ENCODE peak calls at places on chromosomes 13 and 19, in six cellular contexts. F, Q, L, J, I and T are unnamed samples.

GRCh38 chr13:95588721-95589120 is 36.2 kb downstream of the CLDN10 start:
- DNase-seq in J (no peak), Q (no peak), L (no peak), I (no peak), F (no peak), T (no peak)

GRCh38 chr13:32426981-32427851 is 714 bp downstream of the N4BP2L1 start:
- DNase-seq in J (peak; percentile 80), F (peak; percentile 25), Q (peak; percentile 57), I (no peak), L (no peak), T (peak; percentile 57)

GRCh38 chr19:14368011-14368513 is 13.2 kb upstream of the ADGRE5 start:
- DNase-seq in J (no peak), L (no peak), I (no peak), Q (no peak), F (no peak), T (no peak)

GRCh38 chr13:103066991-103067390 is 774 bp upstream of the SLC10A2 start:
- DNase-seq in L (no peak), I (no peak), Q (no peak), J (peak; percentile 28), F (no peak), T (no peak)

GRCh38 chr19:58356971-58357797 is 3.9 kb upstream of the A1BG start:
- DNase-seq in Q (no peak), J (no peak), L (no peak), F (no peak), I (no peak), T (no peak)

GRCh38 chr19:13082192-13083007 is 20.3 kb downstream of the LYL1 start:
- DNase-seq in Q (no peak), L (no peak), I (no peak), J (peak; percentile 66), F (peak; percentile 57), T (no peak)

GRCh38 chr13:30667014-30667413 is 49.3 kb downstream of the USPL1 start:
- DNase-seq in I (no peak), J (no peak), F (no peak), Q (no peak), L (no peak), T (no peak)

GRCh38 chr13:104954210-104954609 is 1581.3 kb downstream of the EFNB2 start:
- DNase-seq in J (no peak), F (no peak), I (no peak), Q (no peak), L (no peak), T (no peak)

GRCh38 chr13:76860706-76861105 is 25.5 kb downstream of the KCTD12 start:
- DNase-seq in F (no peak), I (no peak), Q (no peak), J (no peak), L (no peak), T (no peak)

GRCh38 chr19:1164684-1165531 is 9.2 kb downstream of the SBNO2 start:
- DNase-seq in I (no peak), J (no peak), L (no peak), F (no peak), Q (no peak), T (peak; percentile 38)

GRCh38 chr13:51707468-51707867 is 96.5 kb downstream of the DHRS12 start:
- DNase-seq in I (no peak), Q (no peak), J (no peak), L (no peak), F (no peak), T (no peak)

DNA sequence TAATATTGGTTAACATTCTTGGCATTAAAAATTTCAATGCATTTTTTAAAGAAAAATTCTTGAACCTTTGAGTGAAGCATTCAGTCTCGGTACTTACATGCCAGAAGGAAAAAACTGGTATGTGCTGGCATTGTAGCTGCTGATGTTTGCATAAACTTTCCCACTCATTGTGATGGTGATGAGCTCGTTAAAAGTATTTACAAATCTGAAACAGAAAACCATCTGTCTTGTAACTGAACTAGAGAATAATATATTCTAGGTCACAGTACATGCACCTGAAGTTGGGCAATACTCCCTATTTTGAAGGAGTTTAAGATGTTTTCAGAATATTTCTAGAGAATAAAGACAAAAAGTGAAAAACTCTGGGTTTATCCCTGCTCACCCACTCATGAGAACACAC is 64.1 kb downstream of the SLC15A1 start:
- DNase-seq in L (no peak), Q (no peak), J (no peak), I (no peak), F (no peak), T (no peak)
- TF ChIP-seq POLR2AphosphoS5 in L (no peak), Q (no peak), J (no peak), I (no peak), F (no peak), T (no peak)

GRCh38 chr19:38850231-38850975 is 617 bp upstream of the HNRNPL start:
- DNase-seq in L (peak; percentile 73), F (peak; percentile 100), J (peak; percentile 86), Q (peak; percentile 100), I (peak; percentile 100), T (peak; percentile 100)

GRCh38 chr19:38852231-38853044 is 2.7 kb upstream of the HNRNPL start:
- DNase-seq in F (peak; percentile 51), L (no peak), Q (peak; percentile 44), J (peak; percentile 43), I (no peak), T (peak; percentile 56)

GRCh38 chr19:38853214-38853613 is 3.4 kb upstream of the HNRNPL start:
- DNase-seq in I (no peak), F (no peak), J (no peak), L (no peak), Q (no peak), T (no peak)

GRCh38 chr19:38850976-38851621 is 1.3 kb upstream of the HNRNPL start:
- DNase-seq in Q (no peak), J (peak; percentile 32), L (no peak), F (peak; percentile 19), I (no peak), T (no peak)

DNA sequence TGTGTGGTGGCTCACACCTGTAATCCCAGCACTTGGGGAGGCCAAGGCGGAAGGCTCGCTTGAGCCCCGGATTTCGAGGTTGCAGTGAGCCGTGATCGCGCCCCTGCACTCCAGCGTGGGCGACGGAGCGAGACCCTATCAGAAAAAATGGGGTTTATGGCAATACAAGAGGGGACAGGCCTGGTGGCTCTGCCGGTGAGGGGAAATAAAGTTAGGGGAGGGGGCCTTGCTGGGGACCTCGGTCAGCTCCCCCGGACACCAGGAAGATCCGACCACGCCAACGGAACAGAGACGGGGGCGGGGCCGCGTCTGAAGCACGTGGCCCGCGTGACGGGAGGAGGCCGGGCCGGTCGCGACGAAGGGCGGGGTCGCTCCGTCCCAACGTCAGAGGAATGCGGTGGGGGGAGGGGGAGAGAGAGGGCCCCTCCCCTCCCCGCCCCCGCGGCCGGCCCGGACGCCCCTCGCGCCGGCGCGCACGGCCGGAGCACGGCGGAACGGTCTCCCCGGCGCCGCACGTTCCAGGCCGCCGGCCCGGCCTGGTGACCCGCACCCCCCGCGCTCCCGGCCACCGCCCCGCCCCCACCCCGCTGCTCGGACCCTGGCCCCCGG is 1.9 kb upstream of the HNRNPL start:
- DNase-seq in L (peak; percentile 79), J (peak; percentile 95), I (peak; percentile 94), Q (peak; percentile 96), F (peak; percentile 86), T (peak; percentile 96)
- TF ChIP-seq POLR2AphosphoS5 in L (peak; percentile 49), J (peak; percentile 36), I (no peak), Q (peak; percentile 98), F (peak; percentile 90), T (peak; percentile 96)

DNA sequence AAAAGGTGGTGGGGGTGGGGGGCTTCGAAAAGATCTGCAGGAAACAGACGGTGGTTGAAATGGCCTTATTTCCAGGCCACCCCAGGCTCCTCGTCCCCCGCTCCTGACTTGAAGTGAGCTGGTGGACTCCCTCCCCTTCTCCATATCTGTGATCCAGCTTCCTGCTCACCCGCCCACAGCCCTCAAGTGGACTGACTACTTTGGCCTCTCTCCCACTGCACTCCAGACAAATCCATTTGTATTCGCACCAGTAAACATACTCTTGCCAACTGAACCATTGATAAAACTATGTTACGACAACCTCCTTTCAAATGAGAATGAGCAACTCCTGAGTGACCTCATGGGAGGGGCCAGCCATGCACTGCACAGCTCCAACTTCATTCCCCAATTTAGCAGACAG is 259.4 kb downstream of the COL4A1 start:
- DNase-seq in Q (peak; percentile 30), J (peak; percentile 42), L (no peak), I (no peak), F (peak; percentile 35), T (peak; percentile 75)
- TF ChIP-seq POLR2AphosphoS5 in Q (peak; percentile 46), J (no peak), L (no peak), I (no peak), F (no peak), T (peak; percentile 83)

GRCh38 chr13:27353166-27353583 is 71.2 kb upstream of the GTF3A start:
- DNase-seq in I (no peak), J (no peak), L (peak; percentile 77), Q (no peak), F (no peak), T (no peak)
- TF ChIP-seq POLR2AphosphoS5 in I (no peak), J (no peak), L (no peak), Q (no peak), F (no peak), T (no peak)

GRCh38 chr13:114078501-114079451 is 53.6 kb downstream of the RASA3 start:
- DNase-seq in I (no peak), F (no peak), Q (no peak), L (no peak), J (no peak), T (peak; percentile 36)
- TF ChIP-seq POLR2AphosphoS5 in I (no peak), F (no peak), Q (peak; percentile 42), L (no peak), J (no peak), T (no peak)

DNA sequence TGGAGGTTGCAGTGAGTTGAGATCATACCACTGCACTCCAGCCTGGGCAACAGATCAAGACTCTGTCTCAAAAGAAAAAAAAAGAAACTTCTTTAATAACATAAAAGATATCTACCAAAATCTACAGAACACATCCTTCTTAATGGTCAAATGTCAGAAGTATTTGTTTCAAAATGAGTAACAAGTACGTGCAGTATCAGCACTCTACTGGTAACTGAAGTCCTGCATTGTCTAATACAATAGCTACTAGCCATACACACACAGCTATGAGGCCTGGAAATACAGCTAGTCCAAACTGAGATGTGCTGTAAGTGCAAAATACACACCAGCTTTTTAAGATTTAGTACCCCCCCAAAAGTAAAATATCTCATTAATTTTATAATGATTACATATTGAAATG is 88.1 kb downstream of the TSC22D1 start:
- DNase-seq in F (no peak), J (no peak), Q (no peak), L (no peak), I (no peak), T (no peak)
- TF ChIP-seq POLR2AphosphoS5 in F (no peak), J (no peak), Q (no peak), L (no peak), I (no peak), T (no peak)

DNA sequence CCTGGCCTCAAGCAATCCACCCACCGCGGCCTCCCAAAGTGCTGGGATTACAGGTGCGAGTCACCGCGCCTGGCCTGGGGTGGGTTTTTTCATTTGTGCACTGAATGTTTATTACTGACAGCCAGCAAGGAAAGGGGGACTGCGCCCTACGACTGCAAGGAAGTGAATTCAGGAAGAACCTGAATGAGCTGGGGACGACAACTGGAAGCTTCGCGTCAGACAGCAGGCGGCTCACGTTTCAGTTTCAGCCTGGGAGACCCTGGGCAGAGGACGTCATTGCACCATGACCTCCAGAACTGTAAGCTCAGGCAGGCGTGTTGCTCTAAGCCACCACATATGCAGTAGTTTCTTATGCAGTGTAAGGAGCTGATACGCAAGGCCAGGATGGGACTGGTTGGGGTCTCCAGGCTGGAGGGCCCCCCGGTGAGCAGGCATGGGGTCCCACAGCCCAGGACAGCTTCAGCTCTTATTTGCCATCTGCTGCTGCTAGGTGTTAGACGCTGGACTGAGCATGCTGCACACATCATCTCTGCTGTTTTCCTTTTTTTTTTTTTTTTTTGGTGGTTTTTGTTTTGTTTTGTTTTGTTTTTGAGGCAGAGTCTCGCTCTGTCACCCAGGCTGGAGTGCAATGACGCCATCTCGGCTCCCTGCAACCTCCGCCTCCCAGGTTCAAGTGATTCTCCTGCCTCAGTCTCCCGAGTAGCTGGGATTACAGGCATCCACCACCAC is 66.6 kb downstream of the GADD45B start:
- DNase-seq in F (peak; percentile 49), I (no peak), J (no peak), L (no peak), Q (no peak), T (no peak)
- TF ChIP-seq POLR2AphosphoS5 in F (no peak), I (no peak), J (no peak), L (no peak), Q (no peak), T (no peak)

GRCh38 chr19:49591731-49592485 is 926 bp downstream of the PRR12 start:
- DNase-seq in J (peak; percentile 62), L (no peak), I (no peak), Q (no peak), F (peak; percentile 59), T (peak; percentile 40)
- TF ChIP-seq POLR2AphosphoS5 in J (no peak), L (no peak), I (no peak), Q (no peak), F (peak; percentile 44), T (no peak)